ENCODE peak calls at places on chromosomes 11 and 22, in six cellular contexts. Z is HepG2, F is HCT116, C is H1, U is K562, B is GM12878. A is an unnamed sample. For H3K4me1, the result is how much of the 10 kb centered on the place peaks cover.

GRCh38 chr11:4464216-4465159 is 15.4 kb downstream of the OR52K2 start:
- DNase-seq in C (no peak), U (no peak), Z (no peak), B (no peak), F (peak), A (no peak)

GRCh38 chr11:75465701-75466531 is 32.9 kb upstream of the KLHL35 start:
- DNase-seq in B (no peak), C (no peak), F (no peak), Z (no peak), U (no peak), A (no peak)

GRCh38 chr11:64268687-64269379 is 15.6 kb downstream of the BAD start:
- DNase-seq in C (no peak), F (no peak), Z (peak), U (peak), B (no peak), A (no peak)

GRCh38 chr22:30390974-30391691 is 3.9 kb upstream of the RNF215 start:
- DNase-seq in C (peak), Z (peak), F (peak), B (peak), U (peak), A (peak)

GRCh38 chr11:82996966-82997606 is 74.6 kb downstream of the RAB30 start:
- DNase-seq in B (peak), U (no peak), F (no peak), C (no peak), Z (no peak), A (no peak)

GRCh38 chr22:26744892-26745808 is 87.8 kb downstream of the MIAT start:
- DNase-seq in U (no peak), F (no peak), C (no peak), B (no peak), Z (no peak), A (no peak)

GRCh38 chr11:15927866-15928217 is 428.5 kb downstream of the SOX6 start:
- DNase-seq in F (no peak), U (no peak), C (no peak), Z (no peak), B (no peak), A (no peak)

GRCh38 chr22:44202261-44202789 is 21.6 kb downstream of the PARVG start:
- DNase-seq in F (no peak), B (no peak), C (no peak), Z (no peak), U (no peak), A (no peak)

GRCh38 chr11:119295178-119295577 is 21.8 kb downstream of the MCAM start:
- DNase-seq in B (no peak), F (no peak), Z (no peak), C (no peak), U (peak), A (no peak)

GRCh38 chr11:74677131-74677530 is 54.1 kb downstream of the CHRDL2 start:
- DNase-seq in U (no peak), Z (no peak), F (no peak), B (no peak), C (no peak), A (no peak)

GRCh38 chr11:133900176-133901105 is 55.1 kb upstream of the SPATA19 start:
- DNase-seq in C (no peak), U (no peak), F (no peak), Z (no peak), B (no peak), A (no peak)

GRCh38 chr22:30025187-30025586 is 55.1 kb upstream of the HORMAD2 start:
- DNase-seq in Z (no peak), B (no peak), U (no peak), C (no peak), F (no peak), A (no peak)

GRCh38 chr22:30386960-30387848 is at the start of gene RNF215:
- DNase-seq in B (no peak), F (peak), Z (peak), U (peak), C (peak), A (peak)

GRCh38 chr22:29096736-29097669 is 24.2 kb downstream of the KREMEN1 start:
- DNase-seq in U (peak), B (no peak), C (no peak), F (no peak), Z (peak), A (no peak)

GRCh38 chr11:69700278-69701140 is 3.3 kb downstream of the FGF19 start:
- DNase-seq in Z (peak), F (no peak), B (no peak), U (peak), C (no peak), A (peak)

GRCh38 chr22:29971607-29972006 is 88.6 kb downstream of the MTMR3 start:
- DNase-seq in B (no peak), U (no peak), C (no peak), Z (no peak), F (no peak), A (no peak)

GRCh38 chr11:112962854-112963367 is 1.7 kb downstream of the NCAM1 start:
- DNase-seq in B (no peak), Z (no peak), F (no peak), U (no peak), C (no peak), A (no peak)

GRCh38 chr22:44597616-44598015 is 99.6 kb upstream of the RTL6 start:
- DNase-seq in U (no peak), B (no peak), F (no peak), C (no peak), Z (no peak), A (no peak)

GRCh38 chr11:62694455-62695167 is 5.3 kb upstream of the LRRN4CL start:
- DNase-seq in B (no peak), C (no peak), U (peak), F (peak), Z (peak), A (peak)

GRCh38 chr11:79227308-79227707 is 213.5 kb downstream of the TENM4 start:
- DNase-seq in C (no peak), B (no peak), F (no peak), U (no peak), Z (no peak), A (no peak)

GRCh38 chr11:17296852-17297559 is 20.5 kb downstream of the NUCB2 start:
- DNase-seq in F (no peak), Z (no peak), B (no peak), C (no peak), U (no peak), A (no peak)

GRCh38 chr22:41478473-41478872 is 9.6 kb downstream of the ACO2 start:
- DNase-seq in Z (no peak), C (no peak), U (no peak), F (no peak), B (peak), A (no peak)

GRCh38 chr22:41478891-41479521 is 10.1 kb downstream of the ACO2 start:
- DNase-seq in C (no peak), B (peak), F (no peak), Z (no peak), U (no peak), A (no peak)

GRCh38 chr22:41471606-41472005 is 2.7 kb downstream of the ACO2 start:
- DNase-seq in F (no peak), B (no peak), U (no peak), Z (no peak), C (no peak), A (no peak)

GRCh38 chr22:41479671-41480396 is 10.9 kb downstream of the ACO2 start:
- DNase-seq in Z (no peak), F (no peak), B (no peak), U (no peak), C (peak), A (no peak)

DNA sequence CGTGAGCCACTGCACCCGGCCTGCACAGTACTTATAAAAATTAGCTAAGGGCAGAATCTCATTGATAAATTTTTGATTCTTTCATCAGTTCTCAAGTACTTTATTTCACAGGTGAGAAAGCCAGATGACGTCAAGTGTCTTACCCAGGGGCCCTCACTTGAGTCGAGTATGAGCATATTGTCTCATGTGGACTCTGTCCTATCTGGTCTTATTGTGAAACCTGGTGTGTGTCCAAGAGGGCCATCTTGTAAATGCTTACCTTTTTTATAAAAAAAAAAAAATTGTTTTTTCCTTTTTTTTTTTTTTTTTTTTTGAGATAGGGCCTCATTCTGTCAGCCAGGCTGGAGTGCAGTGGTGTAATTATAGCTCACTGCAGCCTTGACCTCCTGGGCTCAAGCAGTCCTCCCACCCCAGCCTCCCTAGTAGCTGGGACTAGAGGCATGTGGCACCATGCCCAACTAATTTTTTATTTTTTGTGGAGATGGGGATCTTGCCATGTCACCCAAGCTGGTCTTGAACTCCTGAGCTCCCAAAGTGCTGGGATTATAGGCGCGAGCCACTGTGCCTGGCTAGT is 6.0 kb downstream of the ACO2 start:
- DNase-seq in U (no peak), F (no peak), Z (peak), C (no peak), B (no peak), A (no peak)
- H3K4me1 ChIP-seq in U (under half), F (under half), Z (under half), C (under half), B (under half), A (under half)

DNA sequence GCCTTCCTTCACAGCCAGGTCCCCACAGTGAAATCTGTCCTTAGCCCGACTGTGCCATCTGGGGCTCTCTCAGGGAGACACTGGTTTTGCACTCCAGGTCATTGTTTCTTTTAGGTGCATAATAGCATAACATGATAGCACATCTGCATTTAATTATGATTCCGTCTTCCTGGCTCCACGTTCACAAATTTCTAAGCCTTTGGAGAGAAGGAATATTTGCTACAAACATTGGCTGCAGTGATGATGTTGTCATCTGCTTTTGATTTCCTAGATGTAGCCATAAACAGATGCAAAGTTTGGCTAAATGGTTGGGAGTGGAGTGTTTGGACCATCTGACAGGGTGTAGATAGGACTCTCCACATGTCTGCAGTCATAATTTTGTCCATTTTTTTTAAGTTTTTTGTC is 12.0 kb upstream of the CAT start:
- DNase-seq in F (no peak), C (no peak), U (no peak), B (no peak), Z (no peak), A (no peak)
- TF ChIP-seq ZNF274 in F (no peak), C (no peak), U (no peak), B (no peak), Z (no peak), A (no peak)

GRCh38 chr22:45949921-45950320 is 27.0 kb downstream of the WNT7B start:
- DNase-seq in C (no peak), B (no peak), Z (no peak), F (no peak), U (no peak), A (no peak)

GRCh38 chr22:45949258-45949870 is 27.6 kb downstream of the WNT7B start:
- DNase-seq in U (no peak), C (no peak), Z (no peak), F (no peak), B (no peak), A (no peak)

GRCh38 chr22:45952553-45952952 is 24.4 kb downstream of the WNT7B start:
- DNase-seq in C (no peak), F (no peak), Z (no peak), B (no peak), U (no peak), A (no peak)

GRCh38 chr22:45952151-45952550 is 24.8 kb downstream of the WNT7B start:
- DNase-seq in Z (no peak), B (no peak), C (no peak), U (no peak), F (no peak), A (no peak)

GRCh38 chr22:45953178-45953577 is 23.8 kb downstream of the WNT7B start:
- DNase-seq in B (no peak), F (no peak), C (no peak), U (no peak), Z (no peak), A (no peak)
- H3K4me3 ChIP-seq in B (no peak), F (no peak), C (no peak), U (no peak), Z (no peak), A (no peak)

GRCh38 chr11:44606472-44606871 is 41.0 kb downstream of the CD82 start:
- DNase-seq in B (no peak), F (no peak), Z (no peak), U (no peak), C (no peak), A (no peak)

GRCh38 chr11:44608654-44609027 is 43.2 kb downstream of the CD82 start:
- DNase-seq in C (no peak), B (no peak), U (no peak), Z (no peak), F (no peak), A (no peak)

GRCh38 chr11:44609028-44609782 is 43.7 kb downstream of the CD82 start:
- DNase-seq in U (no peak), Z (no peak), F (no peak), B (peak), C (no peak), A (no peak)

GRCh38 chr11:44607324-44607962 is 42.0 kb downstream of the CD82 start:
- DNase-seq in C (no peak), Z (no peak), B (no peak), U (peak), F (no peak), A (no peak)

GRCh38 chr11:44607987-44608386 is 42.5 kb downstream of the CD82 start:
- DNase-seq in F (no peak), B (no peak), Z (no peak), U (peak), C (no peak), A (no peak)
- H3K4me1 ChIP-seq in F (under half), B (half or more), Z (under half), U (under half), C (under half), A (under half)

GRCh38 chr11:107927559-107927958 is 689 bp upstream of the RAB39A start:
- DNase-seq in Z (no peak), B (no peak), U (no peak), C (no peak), F (no peak), A (no peak)

GRCh38 chr11:107928767-107929507 is 689 bp downstream of the RAB39A start:
- DNase-seq in Z (no peak), C (no peak), U (no peak), B (no peak), F (no peak), A (no peak)

GRCh38 chr11:107928046-107928766 is at the start of gene RAB39A:
- DNase-seq in C (peak), Z (peak), B (peak), F (peak), U (peak), A (peak)

GRCh38 chr11:107931206-107931605 is 3.0 kb downstream of the RAB39A start:
- DNase-seq in F (no peak), U (no peak), Z (no peak), B (no peak), C (no peak), A (no peak)

DNA sequence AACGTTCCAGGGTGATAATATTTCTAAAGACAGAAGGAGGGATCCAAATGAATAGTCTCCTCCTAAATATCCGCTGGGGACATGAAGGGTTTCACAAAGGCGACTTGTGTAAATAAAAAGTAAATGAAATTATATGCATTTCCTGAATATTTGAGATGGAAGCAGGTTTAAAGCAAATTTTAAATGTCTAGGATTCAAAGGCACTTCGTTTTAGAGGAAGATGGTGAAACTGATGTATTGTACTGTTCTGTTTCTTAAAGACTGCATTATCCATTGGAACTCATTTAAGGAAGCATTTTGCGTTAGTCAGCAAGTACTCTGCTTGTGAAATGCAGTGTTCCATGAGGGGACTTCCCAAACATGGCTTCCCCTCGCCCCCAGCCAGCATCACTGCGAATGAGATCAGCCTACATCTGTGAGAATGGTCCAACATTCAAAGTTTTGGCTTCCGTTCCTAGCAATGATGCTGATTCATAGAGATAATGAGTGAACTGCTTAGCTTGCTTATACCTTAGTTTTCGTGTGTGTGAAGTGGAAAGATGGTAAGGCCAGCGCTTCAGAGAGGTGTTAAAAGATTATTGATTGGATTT is 1.5 kb downstream of the RAB39A start:
- DNase-seq in C (no peak), F (no peak), B (no peak), Z (no peak), U (no peak), A (no peak)
- TF ChIP-seq ZNF274 in C (no peak), F (no peak), B (no peak), Z (no peak), U (no peak), A (no peak)

DNA sequence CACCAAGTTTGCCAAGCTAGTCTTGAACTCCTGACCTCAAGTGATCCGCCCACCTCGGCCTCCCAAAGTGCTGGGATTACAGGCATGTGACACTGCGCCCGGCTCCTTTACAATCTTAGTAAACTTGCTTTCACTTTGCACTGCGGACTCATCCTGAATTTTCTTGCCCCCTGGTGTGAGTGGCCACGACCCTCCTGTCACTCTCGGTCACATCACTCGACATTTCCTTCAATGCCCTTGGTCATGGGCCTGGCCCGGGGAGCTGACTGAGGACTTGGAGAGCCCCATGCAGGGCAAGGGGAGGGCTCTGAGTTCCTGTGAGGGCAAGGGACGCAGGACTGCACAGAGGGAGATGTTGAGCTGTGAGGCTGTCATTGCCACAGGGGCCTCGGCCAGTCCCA is 21.4 kb downstream of the A4GALT start:
- DNase-seq in U (no peak), B (no peak), Z (no peak), C (no peak), F (no peak), A (no peak)
- H3K4me3 ChIP-seq in U (no peak), B (no peak), Z (no peak), C (no peak), F (no peak), A (no peak)

GRCh38 chr11:57771365-57771764 is 9.8 kb downstream of the CTNND1 start:
- DNase-seq in B (no peak), C (no peak), F (no peak), U (no peak), Z (no peak), A (no peak)
- H3K4me1 ChIP-seq in B (under half), C (under half), F (half or more), U (under half), Z (half or more), A (under half)

GRCh38 chr22:46737976-46738641 is at the start of gene CERK:
- DNase-seq in Z (peak), U (peak), F (no peak), B (no peak), C (no peak), A (no peak)

GRCh38 chr22:46737105-46737975 is 712 bp downstream of the CERK start:
- DNase-seq in U (peak), F (no peak), Z (no peak), C (no peak), B (no peak), A (no peak)

GRCh38 chr22:46736705-46737104 is 1.3 kb downstream of the CERK start:
- DNase-seq in C (no peak), F (no peak), U (no peak), Z (no peak), B (no peak), A (no peak)

GRCh38 chr22:46734830-46735453 is 3.1 kb downstream of the CERK start:
- DNase-seq in B (peak), C (no peak), F (no peak), Z (no peak), U (no peak), A (no peak)

GRCh38 chr22:46735747-46736608 is 2.1 kb downstream of the CERK start:
- DNase-seq in U (no peak), Z (no peak), C (no peak), B (no peak), F (no peak), A (no peak)
- TF ChIP-seq ZNF274 in U (no peak), Z (no peak), C (no peak), B (no peak), F (no peak), A (no peak)

A was measured in NT2/D1.